ENCODE peak calls at places on chromosome 3, in five cellular contexts. A is fibroblast of the aortic adventitia, J is fibroblast of mammary gland, L is upper lobe of right lung, T is GM12865. I is an unnamed sample.

GRCh38 chr3:177973241-177973840 is 562.9 kb upstream of the KCNMB2 start:
- DNase-seq in J (peak; percentile 43), A (peak; percentile 25), T (no peak), L (no peak), I (peak; percentile 27)

GRCh38 chr3:166190360-166190759 is 353.1 kb upstream of the BCHE start:
- DNase-seq in A (peak; percentile 48), T (no peak), J (peak; percentile 18), L (no peak), I (no peak)

GRCh38 chr3:64190517-64191515 is 34.5 kb downstream of the PRICKLE2 start:
- DNase-seq in T (no peak), L (no peak), J (peak; percentile 97), A (peak; percentile 95), I (no peak)

GRCh38 chr3:98110191-98110908 is 20.2 kb upstream of the OR5H1 start:
- DNase-seq in J (no peak), A (no peak), L (no peak), T (no peak), I (no peak)

GRCh38 chr3:196268270-196269163 is 19.0 kb downstream of the PCYT1A start:
- DNase-seq in A (peak; percentile 75), T (no peak), J (peak; percentile 87), L (no peak), I (no peak)

GRCh38 chr3:17333893-17334292 is 408.5 kb downstream of the TBC1D5 start:
- DNase-seq in L (no peak), A (no peak), J (no peak), T (no peak), I (no peak)

GRCh38 chr3:38646630-38647029 is 2.9 kb downstream of the SCN5A start:
- DNase-seq in A (peak; percentile 21), J (peak; percentile 30), L (no peak), T (peak; percentile 59), I (no peak)

GRCh38 chr3:124275421-124275820 is 283.5 kb upstream of the ROPN1 start:
- DNase-seq in T (no peak), A (no peak), L (no peak), J (no peak), I (no peak)

GRCh38 chr3:108879915-108880314 is 57.3 kb downstream of the TRAT1 start:
- DNase-seq in L (no peak), J (no peak), T (no peak), A (no peak), I (no peak)

GRCh38 chr3:121995190-121996137 is 26.6 kb downstream of the ILDR1 start:
- DNase-seq in L (peak; percentile 73), J (peak; percentile 75), T (peak; percentile 76), A (peak; percentile 33), I (no peak)

GRCh38 chr3:124680521-124680920 is 49.7 kb upstream of the UMPS start:
- DNase-seq in J (peak; percentile 71), T (no peak), L (no peak), A (no peak), I (no peak)

GRCh38 chr3:171163724-171164465 is 137.4 kb upstream of the SLC2A2 start:
- DNase-seq in T (no peak), A (no peak), L (no peak), J (peak; percentile 36), I (no peak)

GRCh38 chr3:71056327-71056726 is 527.2 kb downstream of the FOXP1 start:
- DNase-seq in J (peak; percentile 86), L (no peak), T (no peak), A (peak; percentile 75), I (no peak)

DNA sequence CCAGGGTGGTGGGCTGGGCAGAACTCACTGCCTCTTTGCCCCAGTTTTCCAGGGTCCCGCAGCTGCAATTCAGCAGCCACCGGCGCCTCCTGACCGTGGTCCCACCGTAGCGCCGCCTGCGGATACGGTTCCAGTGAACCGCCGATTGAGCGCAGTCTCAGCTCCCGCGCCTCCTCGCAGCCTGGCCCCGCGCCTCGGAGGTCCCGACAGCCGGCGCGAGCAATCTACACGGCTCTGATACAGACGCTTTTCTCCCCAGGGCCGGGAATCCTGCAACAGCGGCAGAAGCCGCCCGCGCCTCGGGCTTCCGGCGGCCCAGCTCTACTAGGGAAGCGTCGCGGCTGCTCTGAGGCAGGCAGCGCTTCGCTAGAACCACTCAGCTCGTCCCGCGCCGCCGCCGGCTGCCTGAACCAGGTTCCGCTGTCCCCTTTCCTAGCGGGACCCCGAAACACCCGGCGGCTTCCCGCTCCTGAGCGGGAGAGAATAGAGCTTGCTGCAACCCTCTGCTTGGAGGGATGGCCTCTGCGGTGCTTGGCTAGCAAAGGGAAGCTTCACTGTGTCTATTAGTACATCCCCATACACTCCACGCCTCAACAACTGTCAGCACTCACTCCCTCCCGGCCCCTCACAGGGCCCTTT is 3.1 kb downstream of the FOXL2NB start:
- DNase-seq in L (no peak), A (no peak), T (no peak), J (peak; percentile 24), I (no peak)
- H3K4me3 ChIP-seq in L (peak overlapping the region; percentile 32), A (peak overlapping the region; percentile 49), T (no peak overlapping the region), J (peak overlapping the region; percentile 7), I (peak overlapping the region; percentile 11)

GRCh38 chr3:4314688-4315087 is 11.5 kb downstream of the SETMAR start:
- DNase-seq in J (no peak), A (peak; percentile 9), L (no peak), T (no peak), I (no peak)
- TF ChIP-seq CTCF in J (peak; percentile 36), A (peak; percentile 45), L (no peak), T (peak; percentile 7), I (peak; percentile 45)

DNA sequence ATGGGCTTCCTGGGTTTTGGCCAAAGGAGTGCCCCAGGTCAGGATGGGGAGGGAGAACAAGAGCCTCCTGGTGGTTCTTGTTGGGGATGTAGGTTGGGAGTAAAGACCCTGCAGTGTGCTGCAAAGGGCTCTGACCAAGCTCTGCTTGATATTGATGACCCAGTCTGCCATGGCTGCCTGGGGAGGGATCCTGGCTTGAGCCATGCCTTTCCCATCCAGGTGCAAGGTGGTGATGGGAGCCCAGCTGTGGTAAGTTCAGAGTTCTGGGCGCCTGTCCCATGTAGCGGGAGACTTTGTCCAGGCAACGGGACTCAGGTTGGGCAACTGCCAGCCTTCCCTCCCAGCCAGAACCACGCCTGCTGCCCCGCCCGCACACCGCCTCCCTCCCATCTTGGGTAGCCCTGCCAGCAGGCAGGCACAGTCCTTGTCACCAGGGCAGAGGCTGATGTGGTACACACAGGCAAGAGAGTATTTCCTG is 2.6 kb downstream of the GNAI2 start:
- DNase-seq in L (peak; percentile 94), J (peak; percentile 47), A (peak; percentile 44), T (no peak), I (no peak)
- H3K4me3 ChIP-seq in L (peak overlapping the region; percentile 88), J (peak overlapping the region; percentile 90), A (peak overlapping the region; percentile 93), T (peak overlapping the region; percentile 81), I (peak overlapping the region; percentile 88)

DNA sequence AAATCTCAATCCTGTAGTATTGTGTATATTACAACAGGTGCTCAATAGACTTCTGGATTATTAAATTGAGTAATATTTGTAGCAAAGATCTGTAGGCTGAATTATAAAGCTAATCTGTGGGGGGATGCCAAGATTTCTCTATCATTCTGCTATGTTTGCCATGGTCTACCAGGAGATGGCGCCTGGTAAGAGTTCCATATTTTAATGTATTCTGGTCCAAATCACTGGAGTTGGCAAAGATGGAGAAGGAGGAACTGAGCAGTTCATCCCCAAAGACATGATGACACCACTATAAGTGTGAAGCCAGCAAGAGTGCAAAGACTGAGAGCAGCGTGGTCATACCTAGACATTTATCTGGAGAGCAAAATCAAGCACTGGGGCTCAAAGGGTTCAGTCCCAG is 340.8 kb upstream of the TPRG1 start:
- DNase-seq in L (no peak), J (peak; percentile 44), A (peak; percentile 16), T (no peak), I (no peak)
- TF ChIP-seq CTCF in L (peak; percentile 24), J (peak; percentile 44), A (no peak), T (peak; percentile 16), I (peak; percentile 45)

GRCh38 chr3:147413712-147414325 is 4.7 kb downstream of the ZIC1 start:
- DNase-seq in J (no peak), L (no peak), A (no peak), T (no peak), I (no peak)
- H3K4me3 ChIP-seq in J (no peak overlapping the region), L (peak overlapping the region; percentile 33), A (peak overlapping the region; percentile 31), T (peak overlapping the region; percentile 25), I (no peak overlapping the region)

DNA sequence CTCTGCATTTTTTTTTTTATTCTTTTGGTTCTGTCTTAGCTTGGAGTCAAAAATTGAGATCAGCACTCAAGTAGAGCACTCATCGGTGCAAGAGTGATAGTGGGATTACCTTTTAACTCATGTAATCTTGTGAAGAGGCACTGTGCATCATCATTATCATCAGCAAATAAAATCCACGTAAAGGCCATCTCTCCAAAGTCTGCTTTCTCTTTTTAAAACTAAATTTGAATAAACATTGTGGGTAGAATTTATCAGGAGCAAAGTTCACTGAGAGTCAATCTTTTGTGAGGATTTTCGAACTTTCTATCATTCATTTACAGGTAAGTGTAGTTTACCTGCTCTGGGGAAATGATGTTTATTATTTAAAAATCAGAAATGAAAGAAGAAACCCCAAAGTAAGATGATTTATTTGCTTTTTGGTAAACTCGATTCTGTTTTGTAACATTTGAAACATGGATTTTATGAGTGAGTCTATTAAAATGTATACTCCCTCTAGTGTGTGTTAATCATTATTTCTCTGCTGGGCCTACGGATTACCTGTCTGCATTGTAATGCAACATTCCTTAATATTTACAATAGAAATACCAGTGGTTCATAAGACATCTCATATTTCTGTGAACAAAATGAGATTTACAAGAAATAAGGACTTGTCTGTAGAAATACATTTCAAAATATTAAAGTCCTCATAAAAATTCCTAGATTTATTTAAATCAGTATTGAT is 327.7 kb upstream of the NAALADL2 start:
- DNase-seq in T (no peak), A (no peak), L (no peak), J (no peak), I (peak; percentile 3)
- TF ChIP-seq CTCF in T (no peak), A (no peak), L (no peak), J (no peak), I (no peak)